ENCODE peak calls at places on chromosomes 13 and 19, in nine cellular contexts. One of them, this sample, is unnamed. For H3K4me1, the result is how much of the 10 kb centered on the place peaks cover.

GRCh38 chr13:67351915-67352314 is 121.8 kb upstream of the PCDH9 start:
- DNase-seq in gastrocnemius medialis: no peak
- DNase-seq in fibroblast of lung: peak
- DNase-seq in thoracic aorta: no peak
- DNase-seq in GM23338: no peak
- DNase-seq in esophagus squamous epithelium: no peak
- DNase-seq in uterus: no peak
- DNase-seq in astrocyte: peak
- DNase-seq in Peyer's patch: no peak
- DNase-seq in this sample: no peak

GRCh38 chr13:45219938-45220375 is 19.1 kb upstream of the KCTD4 start:
- DNase-seq in gastrocnemius medialis: no peak
- DNase-seq in fibroblast of lung: peak
- DNase-seq in thoracic aorta: no peak
- DNase-seq in GM23338: peak
- DNase-seq in esophagus squamous epithelium: no peak
- DNase-seq in uterus: no peak
- DNase-seq in astrocyte: peak
- DNase-seq in Peyer's patch: no peak
- DNase-seq in this sample: no peak

GRCh38 chr13:76852991-76853390 is 33.2 kb downstream of the KCTD12 start:
- DNase-seq in gastrocnemius medialis: no peak
- DNase-seq in fibroblast of lung: peak
- DNase-seq in thoracic aorta: no peak
- DNase-seq in GM23338: no peak
- DNase-seq in esophagus squamous epithelium: no peak
- DNase-seq in uterus: peak
- DNase-seq in astrocyte: peak
- DNase-seq in Peyer's patch: no peak
- DNase-seq in this sample: no peak

GRCh38 chr19:4473708-4474503 is 1.8 kb downstream of the HDGFL2 start:
- DNase-seq in gastrocnemius medialis: no peak
- DNase-seq in fibroblast of lung: peak
- DNase-seq in thoracic aorta: no peak
- DNase-seq in GM23338: peak
- DNase-seq in esophagus squamous epithelium: no peak
- DNase-seq in uterus: no peak
- DNase-seq in astrocyte: no peak
- DNase-seq in Peyer's patch: no peak
- DNase-seq in this sample: no peak

GRCh38 chr13:51966186-51966585 is 45.1 kb downstream of the ATP7B start:
- DNase-seq in gastrocnemius medialis: no peak
- DNase-seq in fibroblast of lung: no peak
- DNase-seq in thoracic aorta: no peak
- DNase-seq in GM23338: no peak
- DNase-seq in esophagus squamous epithelium: no peak
- DNase-seq in uterus: no peak
- DNase-seq in astrocyte: no peak
- DNase-seq in Peyer's patch: no peak
- DNase-seq in this sample: no peak

GRCh38 chr19:47699360-47699917 is 13.8 kb upstream of the EHD2 start:
- DNase-seq in gastrocnemius medialis: peak
- DNase-seq in fibroblast of lung: no peak
- DNase-seq in thoracic aorta: no peak
- DNase-seq in GM23338: peak
- DNase-seq in esophagus squamous epithelium: no peak
- DNase-seq in uterus: no peak
- DNase-seq in astrocyte: no peak
- DNase-seq in Peyer's patch: peak
- DNase-seq in this sample: no peak

GRCh38 chr19:35991731-35992450 is 3.1 kb upstream of the SDHAF1 start:
- DNase-seq in gastrocnemius medialis: no peak
- DNase-seq in fibroblast of lung: peak
- DNase-seq in thoracic aorta: no peak
- DNase-seq in GM23338: no peak
- DNase-seq in esophagus squamous epithelium: no peak
- DNase-seq in uterus: no peak
- DNase-seq in astrocyte: peak
- DNase-seq in Peyer's patch: no peak
- DNase-seq in this sample: no peak

GRCh38 chr19:58001895-58002369 is 688 bp downstream of the ZNF606 start:
- DNase-seq in gastrocnemius medialis: no peak
- DNase-seq in fibroblast of lung: peak
- DNase-seq in thoracic aorta: no peak
- DNase-seq in GM23338: no peak
- DNase-seq in esophagus squamous epithelium: no peak
- DNase-seq in uterus: no peak
- DNase-seq in astrocyte: peak
- DNase-seq in Peyer's patch: no peak
- DNase-seq in this sample: no peak

GRCh38 chr19:18349524-18350128 is 9.2 kb downstream of the PGPEP1 start:
- DNase-seq in gastrocnemius medialis: no peak
- DNase-seq in fibroblast of lung: peak
- DNase-seq in thoracic aorta: no peak
- DNase-seq in GM23338: peak
- DNase-seq in esophagus squamous epithelium: no peak
- DNase-seq in uterus: peak
- DNase-seq in astrocyte: no peak
- DNase-seq in Peyer's patch: peak
- DNase-seq in this sample: no peak

GRCh38 chr19:18338471-18339001 is 1.9 kb upstream of the PGPEP1 start:
- DNase-seq in gastrocnemius medialis: no peak
- DNase-seq in fibroblast of lung: no peak
- DNase-seq in thoracic aorta: no peak
- DNase-seq in GM23338: no peak
- DNase-seq in esophagus squamous epithelium: no peak
- DNase-seq in uterus: no peak
- DNase-seq in astrocyte: no peak
- DNase-seq in Peyer's patch: no peak
- DNase-seq in this sample: no peak

GRCh38 chr13:23384111-23384510 is 49.4 kb downstream of the SACS start:
- DNase-seq in gastrocnemius medialis: no peak
- DNase-seq in fibroblast of lung: peak
- DNase-seq in thoracic aorta: no peak
- DNase-seq in GM23338: no peak
- DNase-seq in esophagus squamous epithelium: no peak
- DNase-seq in uterus: no peak
- DNase-seq in astrocyte: peak
- DNase-seq in Peyer's patch: no peak
- DNase-seq in this sample: no peak

GRCh38 chr19:49713236-49713845 is 22.4 kb downstream of the CPT1C start:
- DNase-seq in gastrocnemius medialis: no peak
- DNase-seq in fibroblast of lung: no peak
- DNase-seq in thoracic aorta: no peak
- DNase-seq in GM23338: no peak
- DNase-seq in esophagus squamous epithelium: no peak
- DNase-seq in uterus: no peak
- DNase-seq in astrocyte: no peak
- DNase-seq in Peyer's patch: no peak
- DNase-seq in this sample: no peak

GRCh38 chr13:48490241-48490640 is 42.6 kb downstream of the RCBTB2 start:
- DNase-seq in gastrocnemius medialis: no peak
- DNase-seq in fibroblast of lung: no peak
- DNase-seq in thoracic aorta: no peak
- DNase-seq in GM23338: no peak
- DNase-seq in esophagus squamous epithelium: no peak
- DNase-seq in uterus: no peak
- DNase-seq in astrocyte: no peak
- DNase-seq in Peyer's patch: no peak
- DNase-seq in this sample: no peak

DNA sequence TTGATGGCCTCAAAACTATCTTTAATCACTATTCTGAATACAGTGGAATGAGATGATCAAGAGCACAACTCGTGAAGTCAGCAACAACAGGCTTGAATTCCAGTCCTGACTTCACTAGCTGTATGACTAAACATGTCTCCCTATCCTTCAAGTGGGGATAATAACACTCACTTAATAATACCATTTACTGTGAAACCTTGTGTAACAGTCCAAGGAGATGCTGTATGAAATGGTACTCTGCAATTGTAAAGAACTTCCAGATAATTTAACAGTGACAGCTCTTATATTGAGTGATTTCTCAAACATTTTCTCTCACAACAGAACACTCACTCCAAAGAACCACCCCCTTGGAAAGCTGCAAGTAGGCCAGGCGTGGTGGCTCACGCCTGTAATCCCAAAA is 823.1 kb downstream of the DIAPH3 start:
- DNase-seq in gastrocnemius medialis: no peak
- DNase-seq in fibroblast of lung: no peak
- DNase-seq in thoracic aorta: no peak
- DNase-seq in GM23338: no peak
- DNase-seq in esophagus squamous epithelium: no peak
- DNase-seq in uterus: no peak
- DNase-seq in astrocyte: no peak
- DNase-seq in Peyer's patch: no peak
- DNase-seq in this sample: no peak
- H3K4me3 ChIP-seq in gastrocnemius medialis: no peak
- H3K4me3 ChIP-seq in fibroblast of lung: no peak
- H3K4me3 ChIP-seq in thoracic aorta: no peak
- H3K4me3 ChIP-seq in GM23338: no peak
- H3K4me3 ChIP-seq in esophagus squamous epithelium: no peak
- H3K4me3 ChIP-seq in uterus: no peak
- H3K4me3 ChIP-seq in astrocyte: no peak
- H3K4me3 ChIP-seq in Peyer's patch: no peak
- H3K4me3 ChIP-seq in this sample: no peak

GRCh38 chr19:34226036-34226435 is 28.3 kb upstream of the GARRE1 start:
- DNase-seq in gastrocnemius medialis: no peak
- DNase-seq in fibroblast of lung: no peak
- DNase-seq in thoracic aorta: no peak
- DNase-seq in GM23338: no peak
- DNase-seq in esophagus squamous epithelium: no peak
- DNase-seq in uterus: no peak
- DNase-seq in astrocyte: no peak
- DNase-seq in Peyer's patch: no peak
- DNase-seq in this sample: no peak
- TF ChIP-seq CTCF in gastrocnemius medialis: no peak
- TF ChIP-seq CTCF in fibroblast of lung: no peak
- TF ChIP-seq CTCF in thoracic aorta: no peak
- TF ChIP-seq CTCF in GM23338: no peak
- TF ChIP-seq CTCF in esophagus squamous epithelium: no peak
- TF ChIP-seq CTCF in uterus: no peak
- TF ChIP-seq CTCF in astrocyte: no peak
- TF ChIP-seq CTCF in Peyer's patch: no peak
- TF ChIP-seq CTCF in this sample: no peak

GRCh38 chr13:114162533-114162922 is 16.5 kb upstream of the CFAP97D2 start:
- DNase-seq in gastrocnemius medialis: no peak
- DNase-seq in fibroblast of lung: no peak
- DNase-seq in thoracic aorta: no peak
- DNase-seq in GM23338: no peak
- DNase-seq in esophagus squamous epithelium: no peak
- DNase-seq in uterus: no peak
- DNase-seq in astrocyte: no peak
- DNase-seq in Peyer's patch: peak
- DNase-seq in this sample: no peak

GRCh38 chr13:114161644-114162532 is 17.2 kb upstream of the CFAP97D2 start:
- DNase-seq in gastrocnemius medialis: peak
- DNase-seq in fibroblast of lung: peak
- DNase-seq in thoracic aorta: no peak
- DNase-seq in GM23338: no peak
- DNase-seq in esophagus squamous epithelium: no peak
- DNase-seq in uterus: peak
- DNase-seq in astrocyte: peak
- DNase-seq in Peyer's patch: peak
- DNase-seq in this sample: peak

GRCh38 chr13:114157869-114158495 is 21.1 kb upstream of the CFAP97D2 start:
- DNase-seq in gastrocnemius medialis: no peak
- DNase-seq in fibroblast of lung: no peak
- DNase-seq in thoracic aorta: no peak
- DNase-seq in GM23338: no peak
- DNase-seq in esophagus squamous epithelium: no peak
- DNase-seq in uterus: no peak
- DNase-seq in astrocyte: no peak
- DNase-seq in Peyer's patch: no peak
- DNase-seq in this sample: no peak

GRCh38 chr13:114164027-114164426 is 15.0 kb upstream of the CFAP97D2 start:
- DNase-seq in gastrocnemius medialis: no peak
- DNase-seq in fibroblast of lung: no peak
- DNase-seq in thoracic aorta: no peak
- DNase-seq in GM23338: no peak
- DNase-seq in esophagus squamous epithelium: no peak
- DNase-seq in uterus: no peak
- DNase-seq in astrocyte: no peak
- DNase-seq in Peyer's patch: no peak
- DNase-seq in this sample: no peak

DNA sequence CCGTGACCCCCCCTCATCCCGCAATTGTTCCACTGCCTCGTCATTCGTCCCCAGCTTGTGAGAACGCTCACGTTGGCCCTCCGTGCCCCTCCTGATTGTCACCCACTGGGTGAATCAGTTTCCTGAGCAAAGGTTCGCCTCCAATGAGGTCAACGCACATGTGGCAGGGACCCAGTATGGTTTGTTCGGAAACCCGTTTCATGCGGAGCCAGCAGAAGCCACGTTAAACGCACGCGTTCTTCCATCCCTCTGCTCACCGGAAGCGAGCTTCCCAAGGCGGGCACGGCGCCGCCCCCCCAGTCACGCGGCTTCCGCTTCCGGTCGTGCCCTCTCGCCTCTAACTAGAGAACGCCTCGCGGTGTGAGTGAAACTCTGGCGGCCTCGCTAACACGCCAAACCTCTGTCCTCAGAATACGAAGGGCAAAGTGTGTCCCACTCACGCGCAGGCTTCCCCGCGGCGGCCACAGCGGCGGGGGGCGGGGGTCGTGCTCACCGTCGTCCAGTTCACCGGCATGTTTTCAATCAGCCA is 18.0 kb upstream of the CFAP97D2 start:
- DNase-seq in gastrocnemius medialis: no peak
- DNase-seq in fibroblast of lung: peak
- DNase-seq in thoracic aorta: no peak
- DNase-seq in GM23338: no peak
- DNase-seq in esophagus squamous epithelium: no peak
- DNase-seq in uterus: no peak
- DNase-seq in astrocyte: peak
- DNase-seq in Peyer's patch: peak
- DNase-seq in this sample: no peak
- H3K4me1 ChIP-seq in gastrocnemius medialis: under half
- H3K4me1 ChIP-seq in fibroblast of lung: under half
- H3K4me1 ChIP-seq in thoracic aorta: under half
- H3K4me1 ChIP-seq in GM23338: under half
- H3K4me1 ChIP-seq in esophagus squamous epithelium: under half
- H3K4me1 ChIP-seq in uterus: under half
- H3K4me1 ChIP-seq in astrocyte: under half
- H3K4me1 ChIP-seq in Peyer's patch: under half
- H3K4me1 ChIP-seq in this sample: under half

GRCh38 chr19:23822735-23823134 is 64.0 kb upstream of the ZNF681 start:
- DNase-seq in gastrocnemius medialis: no peak
- DNase-seq in fibroblast of lung: no peak
- DNase-seq in thoracic aorta: no peak
- DNase-seq in GM23338: no peak
- DNase-seq in esophagus squamous epithelium: no peak
- DNase-seq in uterus: no peak
- DNase-seq in astrocyte: no peak
- DNase-seq in Peyer's patch: no peak
- DNase-seq in this sample: no peak

DNA sequence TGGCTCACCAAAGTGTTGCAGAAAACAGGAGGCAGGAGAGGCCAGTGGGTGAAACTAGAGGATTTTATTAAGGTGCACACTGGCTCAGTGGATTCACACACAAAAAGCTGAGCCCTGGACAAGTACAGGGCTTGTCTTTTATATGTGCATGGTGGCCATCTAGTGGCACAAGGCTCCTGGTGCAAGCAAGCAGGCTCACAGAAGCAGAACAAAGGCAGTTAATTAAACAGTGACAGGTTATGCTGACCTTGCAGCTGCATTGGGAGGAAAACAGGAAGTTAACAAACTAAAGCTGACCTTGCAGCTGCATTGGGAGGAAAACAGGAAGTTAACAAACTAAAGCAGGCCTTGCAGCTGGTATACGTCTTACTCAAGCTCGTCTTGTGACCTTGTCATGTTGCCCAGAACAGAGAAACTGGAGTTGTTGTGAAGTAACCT is 65.3 kb upstream of the ZNF681 start:
- DNase-seq in gastrocnemius medialis: no peak
- DNase-seq in fibroblast of lung: peak
- DNase-seq in thoracic aorta: no peak
- DNase-seq in GM23338: peak
- DNase-seq in esophagus squamous epithelium: no peak
- DNase-seq in uterus: no peak
- DNase-seq in astrocyte: no peak
- DNase-seq in Peyer's patch: no peak
- DNase-seq in this sample: no peak
- H3K4me3 ChIP-seq in gastrocnemius medialis: no peak
- H3K4me3 ChIP-seq in fibroblast of lung: no peak
- H3K4me3 ChIP-seq in thoracic aorta: no peak
- H3K4me3 ChIP-seq in GM23338: no peak
- H3K4me3 ChIP-seq in esophagus squamous epithelium: no peak
- H3K4me3 ChIP-seq in uterus: no peak
- H3K4me3 ChIP-seq in astrocyte: no peak
- H3K4me3 ChIP-seq in Peyer's patch: no peak
- H3K4me3 ChIP-seq in this sample: no peak